ENCODE peak calls at places on chromosome 21, in six cellular contexts. One of them, this sample, is unnamed.

GRCh38 chr21:43866233-43866632 is 1.2 kb downstream of the AGPAT3 start:
- DNase-seq in colonic mucosa: peak
- DNase-seq in endodermal cell: peak
- DNase-seq in mammary epithelial cell: peak
- DNase-seq in neural progenitor cell: peak
- DNase-seq in RWPE1: no peak
- DNase-seq in this sample: no peak

GRCh38 chr21:23452384-23453083 is 2154.7 kb downstream of the MRPL39 start:
- DNase-seq in endodermal cell: peak
- DNase-seq in colonic mucosa: no peak
- DNase-seq in mammary epithelial cell: no peak
- DNase-seq in neural progenitor cell: peak
- DNase-seq in RWPE1: no peak
- DNase-seq in this sample: peak

GRCh38 chr21:23579573-23579972 is 2027.7 kb downstream of the MRPL39 start:
- DNase-seq in mammary epithelial cell: no peak
- DNase-seq in RWPE1: no peak
- DNase-seq in endodermal cell: no peak
- DNase-seq in neural progenitor cell: no peak
- DNase-seq in colonic mucosa: no peak
- DNase-seq in this sample: no peak

GRCh38 chr21:45428534-45428933 is 23.6 kb downstream of the COL18A1 start:
- DNase-seq in RWPE1: no peak
- DNase-seq in colonic mucosa: no peak
- DNase-seq in mammary epithelial cell: no peak
- DNase-seq in neural progenitor cell: no peak
- DNase-seq in endodermal cell: no peak
- DNase-seq in this sample: no peak

GRCh38 chr21:29499734-29500343 is 201.1 kb downstream of the BACH1 start:
- DNase-seq in colonic mucosa: no peak
- DNase-seq in neural progenitor cell: peak
- DNase-seq in mammary epithelial cell: peak
- DNase-seq in RWPE1: peak
- DNase-seq in endodermal cell: peak
- DNase-seq in this sample: peak

GRCh38 chr21:46411691-46412090 is 47.0 kb upstream of the DIP2A start:
- DNase-seq in mammary epithelial cell: no peak
- DNase-seq in endodermal cell: no peak
- DNase-seq in colonic mucosa: no peak
- DNase-seq in neural progenitor cell: no peak
- DNase-seq in RWPE1: no peak
- DNase-seq in this sample: no peak

GRCh38 chr21:46431448-46431847 is 27.2 kb upstream of the DIP2A start:
- DNase-seq in colonic mucosa: no peak
- DNase-seq in mammary epithelial cell: no peak
- DNase-seq in RWPE1: no peak
- DNase-seq in endodermal cell: peak
- DNase-seq in neural progenitor cell: no peak
- DNase-seq in this sample: no peak

GRCh38 chr21:44354001-44354405 is 582 bp downstream of the TRPM2 start:
- DNase-seq in RWPE1: no peak
- DNase-seq in neural progenitor cell: no peak
- DNase-seq in mammary epithelial cell: no peak
- DNase-seq in endodermal cell: no peak
- DNase-seq in colonic mucosa: no peak
- DNase-seq in this sample: peak

GRCh38 chr21:14215971-14216621 is at the start of gene RBM11:
- DNase-seq in endodermal cell: peak
- DNase-seq in RWPE1: peak
- DNase-seq in neural progenitor cell: peak
- DNase-seq in colonic mucosa: peak
- DNase-seq in mammary epithelial cell: peak
- DNase-seq in this sample: peak

GRCh38 chr21:43703068-43703880 is 15.7 kb upstream of the PDXK start:
- DNase-seq in neural progenitor cell: peak
- DNase-seq in mammary epithelial cell: no peak
- DNase-seq in RWPE1: no peak
- DNase-seq in colonic mucosa: peak
- DNase-seq in endodermal cell: peak
- DNase-seq in this sample: no peak

GRCh38 chr21:18144341-18144740 is 100.3 kb upstream of the CHODL start:
- DNase-seq in colonic mucosa: no peak
- DNase-seq in neural progenitor cell: no peak
- DNase-seq in mammary epithelial cell: no peak
- DNase-seq in RWPE1: no peak
- DNase-seq in endodermal cell: no peak
- DNase-seq in this sample: no peak

GRCh38 chr21:45348591-45349327 is 56.2 kb upstream of the COL18A1 start:
- DNase-seq in mammary epithelial cell: no peak
- DNase-seq in endodermal cell: no peak
- DNase-seq in colonic mucosa: no peak
- DNase-seq in RWPE1: no peak
- DNase-seq in neural progenitor cell: peak
- DNase-seq in this sample: no peak

GRCh38 chr21:29372063-29372802 is 73.5 kb downstream of the BACH1 start:
- DNase-seq in neural progenitor cell: peak
- DNase-seq in mammary epithelial cell: peak
- DNase-seq in endodermal cell: peak
- DNase-seq in colonic mucosa: peak
- DNase-seq in RWPE1: peak
- DNase-seq in this sample: peak

GRCh38 chr21:44517175-44517899 is 22.7 kb downstream of the KRTAP10-1 start:
- DNase-seq in colonic mucosa: no peak
- DNase-seq in neural progenitor cell: no peak
- DNase-seq in RWPE1: peak
- DNase-seq in mammary epithelial cell: no peak
- DNase-seq in endodermal cell: peak
- DNase-seq in this sample: no peak

GRCh38 chr21:31555741-31556191 is 103.7 kb upstream of the SOD1 start:
- DNase-seq in neural progenitor cell: peak
- DNase-seq in endodermal cell: peak
- DNase-seq in colonic mucosa: no peak
- DNase-seq in mammary epithelial cell: no peak
- DNase-seq in RWPE1: no peak
- DNase-seq in this sample: no peak

GRCh38 chr21:17848228-17848627 is 29.1 kb upstream of the C21orf91 start:
- DNase-seq in colonic mucosa: peak
- DNase-seq in endodermal cell: no peak
- DNase-seq in neural progenitor cell: no peak
- DNase-seq in mammary epithelial cell: peak
- DNase-seq in RWPE1: peak
- DNase-seq in this sample: no peak

GRCh38 chr21:45979141-45979631 is 2.4 kb upstream of the COL6A1 start:
- DNase-seq in mammary epithelial cell: no peak
- DNase-seq in colonic mucosa: no peak
- DNase-seq in RWPE1: no peak
- DNase-seq in endodermal cell: peak
- DNase-seq in neural progenitor cell: no peak
- DNase-seq in this sample: no peak

GRCh38 chr21:28554660-28555475 is 437.8 kb downstream of the LTN1 start:
- DNase-seq in colonic mucosa: no peak
- DNase-seq in mammary epithelial cell: peak
- DNase-seq in neural progenitor cell: peak
- DNase-seq in endodermal cell: peak
- DNase-seq in RWPE1: no peak
- DNase-seq in this sample: no peak

GRCh38 chr21:44752701-44753235 is 41.4 kb upstream of the TSPEAR start:
- DNase-seq in endodermal cell: no peak
- DNase-seq in mammary epithelial cell: peak
- DNase-seq in colonic mucosa: no peak
- DNase-seq in neural progenitor cell: no peak
- DNase-seq in RWPE1: peak
- DNase-seq in this sample: no peak

GRCh38 chr21:25582888-25583287 is 24.4 kb downstream of the MRPL39 start:
- DNase-seq in endodermal cell: no peak
- DNase-seq in colonic mucosa: no peak
- DNase-seq in neural progenitor cell: no peak
- DNase-seq in mammary epithelial cell: no peak
- DNase-seq in RWPE1: no peak
- DNase-seq in this sample: no peak

GRCh38 chr21:29237110-29238051 is 61.3 kb upstream of the BACH1 start:
- DNase-seq in mammary epithelial cell: no peak
- DNase-seq in colonic mucosa: no peak
- DNase-seq in endodermal cell: no peak
- DNase-seq in RWPE1: no peak
- DNase-seq in neural progenitor cell: peak
- DNase-seq in this sample: no peak

GRCh38 chr21:43721939-43722338 is 3.0 kb downstream of the PDXK start:
- DNase-seq in RWPE1: no peak
- DNase-seq in mammary epithelial cell: no peak
- DNase-seq in endodermal cell: peak
- DNase-seq in colonic mucosa: no peak
- DNase-seq in neural progenitor cell: no peak
- DNase-seq in this sample: peak

GRCh38 chr21:15679630-15680029 is 50.2 kb upstream of the USP25 start:
- DNase-seq in neural progenitor cell: no peak
- DNase-seq in colonic mucosa: no peak
- DNase-seq in mammary epithelial cell: no peak
- DNase-seq in RWPE1: no peak
- DNase-seq in endodermal cell: no peak
- DNase-seq in this sample: no peak

GRCh38 chr21:25370311-25370744 is 237.0 kb downstream of the MRPL39 start:
- DNase-seq in endodermal cell: peak
- DNase-seq in colonic mucosa: no peak
- DNase-seq in mammary epithelial cell: peak
- DNase-seq in neural progenitor cell: no peak
- DNase-seq in RWPE1: peak
- DNase-seq in this sample: no peak

GRCh38 chr21:45542667-45543370 is 579 bp upstream of the SLC19A1 start:
- DNase-seq in mammary epithelial cell: no peak
- DNase-seq in colonic mucosa: peak
- DNase-seq in neural progenitor cell: no peak
- DNase-seq in endodermal cell: peak
- DNase-seq in RWPE1: peak
- DNase-seq in this sample: no peak

GRCh38 chr21:30206551-30207251 is 9.2 kb downstream of the CLDN8 start:
- DNase-seq in neural progenitor cell: no peak
- DNase-seq in mammary epithelial cell: peak
- DNase-seq in RWPE1: peak
- DNase-seq in colonic mucosa: no peak
- DNase-seq in endodermal cell: no peak
- DNase-seq in this sample: no peak

GRCh38 chr21:43712268-43712942 is 6.5 kb upstream of the PDXK start:
- DNase-seq in RWPE1: peak
- DNase-seq in endodermal cell: peak
- DNase-seq in colonic mucosa: peak
- DNase-seq in mammary epithelial cell: peak
- DNase-seq in neural progenitor cell: no peak
- DNase-seq in this sample: no peak

GRCh38 chr21:43959231-43960041 is 52.7 kb upstream of the TRAPPC10 start:
- DNase-seq in neural progenitor cell: no peak
- DNase-seq in mammary epithelial cell: no peak
- DNase-seq in endodermal cell: no peak
- DNase-seq in RWPE1: no peak
- DNase-seq in colonic mucosa: no peak
- DNase-seq in this sample: no peak

GRCh38 chr21:24829397-24829796 is 777.9 kb downstream of the MRPL39 start:
- DNase-seq in neural progenitor cell: no peak
- DNase-seq in RWPE1: no peak
- DNase-seq in mammary epithelial cell: no peak
- DNase-seq in endodermal cell: no peak
- DNase-seq in colonic mucosa: no peak
- DNase-seq in this sample: no peak

GRCh38 chr21:46193829-46194373 is 9.6 kb upstream of the SPATC1L start:
- DNase-seq in RWPE1: no peak
- DNase-seq in colonic mucosa: no peak
- DNase-seq in endodermal cell: peak
- DNase-seq in neural progenitor cell: no peak
- DNase-seq in mammary epithelial cell: no peak
- DNase-seq in this sample: no peak

DNA sequence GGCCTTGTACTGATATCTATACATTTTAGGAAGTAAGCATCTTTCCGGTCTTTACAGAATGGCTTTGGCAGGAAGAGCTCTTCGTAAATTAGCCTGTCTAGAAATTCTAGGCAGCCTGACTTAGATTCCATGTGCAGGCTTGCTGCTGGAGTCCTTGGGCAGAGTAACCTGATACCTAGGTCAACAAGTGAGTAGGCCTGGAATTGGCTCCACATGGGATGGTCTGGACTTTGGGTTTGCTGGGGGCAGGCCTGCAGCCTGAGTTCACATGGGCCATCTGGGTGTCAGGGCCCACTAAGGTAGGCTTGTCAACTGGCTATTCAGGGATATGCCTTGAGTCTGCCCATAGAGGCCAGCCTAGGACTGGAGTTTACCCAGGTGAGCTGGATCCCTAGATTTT is 59.6 kb upstream of the CYYR1 start:
- DNase-seq in endodermal cell: no peak
- DNase-seq in mammary epithelial cell: no peak
- DNase-seq in RWPE1: no peak
- DNase-seq in colonic mucosa: no peak
- DNase-seq in neural progenitor cell: no peak
- DNase-seq in this sample: no peak
- TF ChIP-seq CTCF in endodermal cell: no peak
- TF ChIP-seq CTCF in mammary epithelial cell: no peak
- TF ChIP-seq CTCF in RWPE1: no peak
- TF ChIP-seq CTCF in colonic mucosa: no peak
- TF ChIP-seq CTCF in neural progenitor cell: no peak
- TF ChIP-seq CTCF in this sample: no peak

DNA sequence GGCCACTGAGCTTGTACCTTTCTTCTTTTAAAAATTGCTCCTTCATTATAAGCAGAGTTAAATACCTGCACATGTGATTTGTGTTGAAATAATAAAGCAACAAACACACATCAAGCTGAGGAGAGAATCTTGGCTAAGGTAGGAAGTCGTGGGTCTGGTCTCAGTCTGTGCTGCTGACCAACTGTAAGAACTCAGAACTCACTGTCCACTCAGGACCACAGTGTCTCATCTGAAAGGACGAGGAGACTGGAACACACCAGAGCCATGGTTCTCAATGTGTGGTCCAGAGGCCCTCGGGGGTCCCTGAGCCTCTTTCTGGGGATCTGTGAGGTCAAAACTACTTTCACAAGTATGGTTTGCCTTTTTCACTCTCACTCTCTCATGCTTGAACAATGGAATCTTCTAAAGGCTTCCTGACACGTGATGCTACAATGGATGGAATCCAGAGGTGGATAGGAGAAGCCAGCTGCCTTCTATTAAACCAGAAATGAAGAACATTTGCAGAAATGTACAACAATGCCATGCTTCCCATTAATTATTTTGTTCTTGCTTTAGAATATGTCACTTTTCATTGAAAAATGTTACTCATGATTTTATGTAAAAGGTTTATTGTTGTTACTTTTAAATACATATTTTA is 17.3 kb upstream of the ETS2 start:
- DNase-seq in endodermal cell: no peak
- DNase-seq in colonic mucosa: no peak
- DNase-seq in neural progenitor cell: no peak
- DNase-seq in mammary epithelial cell: no peak
- DNase-seq in RWPE1: no peak
- DNase-seq in this sample: no peak
- H3K27ac ChIP-seq in endodermal cell: no peak
- H3K27ac ChIP-seq in colonic mucosa: peak
- H3K27ac ChIP-seq in neural progenitor cell: no peak
- H3K27ac ChIP-seq in mammary epithelial cell: peak
- H3K27ac ChIP-seq in RWPE1: peak
- H3K27ac ChIP-seq in this sample: no peak

GRCh38 chr21:42537106-42537742 is 23.6 kb downstream of the SLC37A1 start:
- DNase-seq in mammary epithelial cell: no peak
- DNase-seq in colonic mucosa: no peak
- DNase-seq in neural progenitor cell: peak
- DNase-seq in endodermal cell: no peak
- DNase-seq in RWPE1: no peak
- DNase-seq in this sample: peak
- TF ChIP-seq CTCF in mammary epithelial cell: peak
- TF ChIP-seq CTCF in colonic mucosa: no peak
- TF ChIP-seq CTCF in neural progenitor cell: peak
- TF ChIP-seq CTCF in endodermal cell: peak
- TF ChIP-seq CTCF in RWPE1: peak
- TF ChIP-seq CTCF in this sample: no peak

GRCh38 chr21:33064623-33064996 is 5.3 kb upstream of the OLIG1 start:
- DNase-seq in RWPE1: no peak
- DNase-seq in colonic mucosa: no peak
- DNase-seq in neural progenitor cell: peak
- DNase-seq in endodermal cell: no peak
- DNase-seq in mammary epithelial cell: no peak
- DNase-seq in this sample: no peak
- H3K27ac ChIP-seq in RWPE1: no peak
- H3K27ac ChIP-seq in colonic mucosa: no peak
- H3K27ac ChIP-seq in neural progenitor cell: no peak
- H3K27ac ChIP-seq in endodermal cell: no peak
- H3K27ac ChIP-seq in mammary epithelial cell: no peak
- H3K27ac ChIP-seq in this sample: no peak

This sample was measured in HL-60.